ENCODE peak calls at places on chromosomes 7 and 10, in ten cellular contexts. E is AG08395, W is psoas muscle, O is IMR-90, M is hippocampal formation, Y is HTR-8/SVneo, A is NCI-H446 treated with DMSO at 0.1 percent for 48 hours, G is upper lobe of right lung, S is lung, N is foreskin fibroblast. H is an unnamed sample.

GRCh38 chr7:116578526-116578925 is 53.7 kb downstream of the CAV1 start:
- DNase-seq in E (no peak), W (no peak), O (no peak), M (no peak), Y (no peak), A (no peak), G (no peak), S (no peak), N (no peak), H (no peak)

GRCh38 chr10:123045961-123046731 is 37.3 kb downstream of the ACADSB start:
- DNase-seq in E (no peak), W (no peak), O (no peak), M (no peak), Y (no peak), A (no peak), G (no peak), S (no peak), N (no peak), H (no peak)

GRCh38 chr10:35735412-35735811 is 93.3 kb upstream of the FZD8 start:
- DNase-seq in E (peak; percentile 79), W (no peak), O (peak; percentile 86), M (no peak), Y (no peak), A (no peak), G (no peak), S (no peak), N (peak; percentile 1), H (peak; percentile 69)

GRCh38 chr10:124663228-124663627 is 81.0 kb downstream of the FAM53B start:
- DNase-seq in E (no peak), W (no peak), O (no peak), M (no peak), Y (no peak), A (no peak), G (no peak), S (no peak), N (no peak), H (no peak)

GRCh38 chr10:104299031-104299904 is 30.3 kb downstream of the GSTO2 start:
- DNase-seq in E (no peak), W (no peak), O (peak; percentile 94), M (no peak), Y (no peak), A (no peak), G (no peak), S (no peak), N (peak; percentile 81), H (no peak)

GRCh38 chr10:132739225-132739613 is 46.7 kb downstream of the NKX6-2 start:
- DNase-seq in E (no peak), W (no peak), O (no peak), M (no peak), Y (no peak), A (no peak), G (no peak), S (no peak), N (no peak), H (no peak)

GRCh38 chr7:32894171-32894570 is 2.6 kb upstream of the KBTBD2 start:
- DNase-seq in E (no peak), W (no peak), O (no peak), M (no peak), Y (no peak), A (no peak), G (no peak), S (no peak), N (no peak), H (no peak)

GRCh38 chr10:80498833-80499671 is 38.6 kb upstream of the SH2D4B start:
- DNase-seq in E (peak; percentile 98), W (peak; percentile 94), O (peak; percentile 97), M (peak; percentile 42), Y (peak; percentile 88), A (peak; percentile 84), G (peak; percentile 93), S (peak; percentile 92), N (peak; percentile 99), H (peak; percentile 96)

GRCh38 chr10:18216482-18216881 is 76.3 kb downstream of the CACNB2 start:
- DNase-seq in E (peak; percentile 38), W (no peak), O (peak; percentile 62), M (peak; percentile 40), Y (peak; percentile 10), A (no peak), G (no peak), S (no peak), N (peak; percentile 79), H (peak; percentile 36)

GRCh38 chr7:76151932-76152331 is 49.8 kb upstream of the SRRM3 start:
- DNase-seq in E (no peak), W (no peak), O (no peak), M (no peak), Y (no peak), A (no peak), G (no peak), S (no peak), N (no peak), H (peak; percentile 73)

GRCh38 chr10:113539789-113540188 is 13.1 kb upstream of the HABP2 start:
- DNase-seq in E (peak; percentile 92), W (peak; percentile 45), O (peak; percentile 36), M (no peak), Y (peak; percentile 21), A (no peak), G (no peak), S (no peak), N (peak; percentile 54), H (peak; percentile 91)

GRCh38 chr7:70612811-70613210 is 519.1 kb upstream of the GALNT17 start:
- DNase-seq in E (no peak), W (no peak), O (no peak), M (no peak), Y (no peak), A (no peak), G (no peak), S (no peak), N (no peak), H (no peak)

GRCh38 chr10:86943316-86944030 is 13.9 kb downstream of the MMRN2 start:
- DNase-seq in E (no peak), W (no peak), O (no peak), M (no peak), Y (no peak), A (no peak), G (no peak), S (no peak), N (no peak), H (peak; percentile 19)

GRCh38 chr10:92126100-92126650 is 164.7 kb downstream of the CPEB3 start:
- DNase-seq in E (no peak), W (no peak), O (peak; percentile 20), M (no peak), Y (no peak), A (no peak), G (no peak), S (no peak), N (no peak), H (no peak)

GRCh38 chr10:1665262-1665661 is 72.1 kb downstream of the ADARB2 start:
- DNase-seq in E (no peak), W (no peak), O (no peak), M (no peak), Y (no peak), A (no peak), G (no peak), S (no peak), N (no peak), H (no peak)